ENCODE peak calls at places on chromosome 16, in eight cellular contexts. X, O, J, P, N, S, A and H are unnamed samples.
A peak's percentile ranks its signal among the peaks of the same experiment; 100 is the strongest.

GRCh38 chr16:27355610-27356009 is 41.8 kb downstream of the IL4R start:
- DNase-seq in X (no peak), A (no peak), P (peak; percentile 52), J (no peak), S (peak; percentile 80), O (peak; percentile 43), N (no peak), H (peak; percentile 52)

GRCh38 chr16:49605536-49606241 is 232.1 kb downstream of the C16orf78 start:
- DNase-seq in S (no peak), A (no peak), X (no peak), J (no peak), O (no peak), N (no peak), P (no peak), H (no peak)

GRCh38 chr16:49987381-49987780 is 37.6 kb upstream of the CNEP1R1 start:
- DNase-seq in X (no peak), P (no peak), J (no peak), N (no peak), A (no peak), O (no peak), S (no peak), H (no peak)

GRCh38 chr16:9610727-9611126 is 519.3 kb downstream of the HAPSTR1 start:
- DNase-seq in J (no peak), A (no peak), N (no peak), O (no peak), S (no peak), P (no peak), X (no peak), H (no peak)

GRCh38 chr16:80583466-80583865 is 42.7 kb downstream of the DYNLRB2 start:
- DNase-seq in A (no peak), S (no peak), P (peak; percentile 71), N (no peak), J (no peak), O (peak; percentile 19), X (no peak), H (no peak)

GRCh38 chr16:69699915-69700314 is 26.4 kb downstream of the NQO1 start:
- DNase-seq in A (no peak), S (no peak), O (no peak), X (no peak), N (no peak), P (no peak), J (no peak), H (no peak)

GRCh38 chr16:86064431-86065250 is 165.7 kb downstream of the IRF8 start:
- DNase-seq in P (no peak), N (no peak), A (no peak), J (no peak), O (no peak), S (no peak), X (no peak), H (no peak)

GRCh38 chr16:27318399-27319256 is 4.9 kb downstream of the IL4R start:
- DNase-seq in N (no peak), O (peak; percentile 47), S (peak; percentile 19), P (peak; percentile 90), X (no peak), J (no peak), A (no peak), H (peak; percentile 24)

GRCh38 chr16:35690413-35690812 is 2231.0 kb downstream of the TP53TG3F start:
- DNase-seq in P (no peak), J (no peak), O (no peak), N (no peak), X (no peak), A (no peak), S (no peak), H (no peak)

GRCh38 chr16:73047536-73048291 is at the start of gene ZFHX3:
- DNase-seq in P (peak; percentile 75), J (no peak), X (peak; percentile 90), A (no peak), S (peak; percentile 78), N (no peak), O (peak; percentile 79), H (no peak)

GRCh38 chr16:81440888-81441663 is 3.5 kb upstream of the CMIP start:
- DNase-seq in S (no peak), X (no peak), P (no peak), A (no peak), N (no peak), O (no peak), J (no peak), H (no peak)

GRCh38 chr16:15576960-15577958 is 65.7 kb downstream of the MARF1 start:
- DNase-seq in N (no peak), P (peak; percentile 44), X (no peak), O (no peak), S (no peak), A (no peak), J (no peak), H (no peak)

GRCh38 chr16:25177831-25178688 is 38.7 kb upstream of the AQP8 start:
- DNase-seq in X (no peak), P (no peak), S (no peak), J (no peak), O (no peak), N (no peak), A (no peak), H (no peak)

GRCh38 chr16:31181102-31181830 is 1.3 kb downstream of the FUS start:
- DNase-seq in A (no peak), P (peak; percentile 51), S (peak; percentile 30), O (peak; percentile 36), X (peak; percentile 64), N (no peak), J (no peak), H (peak; percentile 61)

GRCh38 chr16:10851512-10851911 is 25.5 kb upstream of the CIITA start:
- DNase-seq in A (no peak), P (no peak), X (no peak), J (no peak), N (no peak), S (no peak), O (no peak), H (no peak)

GRCh38 chr16:10852948-10853347 is 24.1 kb upstream of the CIITA start:
- DNase-seq in P (no peak), A (no peak), O (no peak), J (no peak), N (no peak), S (no peak), X (no peak), H (no peak)

GRCh38 chr16:10849736-10850477 is 27.1 kb upstream of the CIITA start:
- DNase-seq in X (no peak), S (no peak), O (no peak), A (no peak), N (no peak), P (no peak), J (no peak), H (no peak)

GRCh38 chr16:10847166-10847565 is 28.6 kb upstream of the TVP23A start:
- DNase-seq in O (no peak), N (no peak), S (no peak), J (no peak), A (no peak), X (no peak), P (no peak), H (no peak)

GRCh38 chr16:10850478-10850850 is 26.5 kb upstream of the CIITA start:
- DNase-seq in A (no peak), J (no peak), O (no peak), P (no peak), X (no peak), N (no peak), S (no peak), H (no peak)
- TF ChIP-seq CTCF in A (no peak), J (no peak), O (no peak), P (no peak), X (no peak), N (no peak), S (no peak), H (no peak)

DNA sequence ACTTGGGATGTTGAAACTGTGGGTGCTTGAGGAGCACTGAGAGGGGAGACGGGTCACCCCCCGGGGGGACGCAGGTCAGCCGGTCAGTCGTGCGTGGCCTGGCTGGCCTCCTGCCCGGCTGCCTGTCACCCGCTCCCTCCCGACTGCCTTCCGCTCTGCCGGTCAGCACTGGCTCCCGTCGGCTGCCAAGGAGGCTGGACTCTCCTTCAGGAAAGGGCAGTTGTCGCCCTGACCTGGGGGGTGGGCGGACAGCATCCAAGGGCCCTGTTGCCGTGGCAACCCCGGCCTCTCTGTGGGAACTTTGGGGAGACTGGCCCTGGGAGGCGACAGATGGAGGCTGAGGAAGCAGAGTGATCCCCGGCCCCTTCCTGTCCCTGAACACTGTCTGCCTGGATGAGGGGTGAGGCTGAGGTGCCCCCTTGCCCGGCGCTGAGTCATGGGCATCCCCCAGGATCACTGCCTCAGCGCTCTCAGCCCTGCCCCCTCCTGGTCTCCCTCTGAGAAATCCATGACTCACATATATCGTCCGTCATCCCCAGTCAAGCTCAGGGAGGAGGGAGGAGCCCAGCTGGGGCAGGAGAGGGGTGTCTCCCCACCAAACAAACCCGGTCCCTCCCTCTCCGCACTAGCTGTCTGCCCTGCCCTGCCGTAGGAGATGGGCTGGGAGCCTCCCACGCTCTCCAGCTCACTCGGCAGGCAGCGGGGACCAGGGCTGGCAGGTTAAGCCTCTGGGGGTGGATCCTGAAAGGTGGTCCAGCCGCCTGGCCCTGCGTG is at the start of gene ADGRG1:
- DNase-seq in N (peak; percentile 95), S (peak; percentile 54), J (peak; percentile 80), O (peak; percentile 64), A (no peak), P (peak; percentile 96), X (no peak), H (peak; percentile 52)
- TF ChIP-seq CTCF in N (no peak), S (no peak), J (no peak), O (peak; percentile 18), A (peak; percentile 3), P (no peak), X (no peak), H (no peak)

DNA sequence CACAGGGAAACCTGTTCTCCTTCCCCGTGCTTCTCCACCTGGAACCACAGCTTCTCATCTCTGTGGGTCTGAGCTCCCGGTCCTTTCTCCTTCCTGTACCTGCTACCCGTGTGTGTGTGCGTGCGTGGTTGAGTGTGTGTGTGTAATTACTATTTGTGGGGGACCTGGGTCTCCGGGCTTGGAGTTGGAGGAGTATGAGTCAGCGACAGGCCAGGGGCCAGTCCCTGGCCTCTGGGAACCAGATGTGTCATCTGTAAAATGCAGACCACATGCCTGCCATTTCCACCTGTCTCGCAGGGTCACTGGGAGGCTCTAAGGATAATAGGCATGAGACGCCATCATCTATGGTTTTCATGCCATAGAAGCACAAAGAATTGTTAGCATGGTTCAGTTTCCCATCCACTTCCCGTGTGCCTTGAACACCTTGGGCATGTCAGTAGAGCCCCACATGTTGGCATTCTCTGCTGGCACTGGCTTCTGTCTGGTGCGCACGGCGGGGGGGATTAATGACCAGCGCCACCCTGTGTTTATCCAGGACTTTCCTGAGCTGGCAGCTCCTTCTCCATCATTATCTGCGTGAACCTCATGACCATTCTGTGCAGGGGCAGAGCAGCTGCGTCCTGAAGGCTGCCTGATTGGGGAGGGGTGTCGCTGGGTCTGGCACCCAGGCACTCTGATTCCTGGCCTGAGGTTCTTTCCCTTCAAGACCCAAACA is 1.5 kb downstream of the ZNF205 start:
- DNase-seq in A (no peak), S (no peak), X (no peak), P (no peak), O (no peak), N (no peak), J (no peak), H (no peak)
- TF ChIP-seq CTCF in A (no peak), S (no peak), X (no peak), P (no peak), O (no peak), N (no peak), J (no peak), H (no peak)

DNA sequence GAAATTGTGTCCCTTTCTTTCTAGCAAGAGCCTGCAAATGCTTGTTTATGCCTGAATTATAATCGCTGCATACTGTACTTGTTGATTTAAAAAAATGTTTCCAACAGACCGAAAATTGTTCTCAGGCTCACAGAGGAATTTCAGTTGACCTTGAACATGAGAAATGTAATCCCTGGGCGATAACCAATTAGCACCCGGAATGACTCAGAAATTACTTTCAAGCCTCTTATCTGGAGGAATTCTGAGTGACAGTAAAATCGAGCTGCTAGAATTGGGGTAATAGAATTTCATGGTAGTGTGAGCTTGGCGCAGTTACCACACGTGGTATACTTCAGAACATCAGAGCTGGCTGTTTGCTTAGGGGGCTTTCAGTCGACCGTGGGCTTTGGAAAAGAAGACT is 139.1 kb upstream of the CACNG3 start:
- DNase-seq in J (no peak), O (no peak), X (no peak), A (no peak), P (no peak), S (no peak), N (no peak), H (no peak)
- TF ChIP-seq CTCF in J (no peak), O (no peak), X (no peak), A (no peak), P (no peak), S (no peak), N (no peak), H (no peak)